ENCODE peak calls at places on chromosome 15, in seven cellular contexts. I, H, E, G, S, J and Y are unnamed samples. For H3K79me2, the result is how much of the 10 kb centered on the place peaks cover.

GRCh38 chr15:96115642-96116041 is 214.9 kb upstream of the NR2F2 start:
- DNase-seq in I (peak), H (no peak), E (peak), G (peak), S (no peak), J (no peak), Y (no peak)

GRCh38 chr15:70932397-70932796 is 39.8 kb downstream of the LRRC49 start:
- DNase-seq in I (no peak), H (no peak), E (no peak), G (no peak), S (no peak), J (no peak), Y (no peak)

GRCh38 chr15:54915382-54915781 is 281.4 kb downstream of the RSL24D1 start:
- DNase-seq in I (no peak), H (no peak), E (no peak), G (no peak), S (no peak), J (no peak), Y (no peak)

GRCh38 chr15:100740105-100740504 is 137.7 kb downstream of the ASB7 start:
- DNase-seq in I (no peak), H (no peak), E (no peak), G (no peak), S (no peak), J (no peak), Y (no peak)

GRCh38 chr15:78938608-78939488 is 6.0 kb downstream of the CTSH start:
- DNase-seq in I (no peak), H (no peak), E (no peak), G (no peak), S (no peak), J (peak), Y (no peak)

GRCh38 chr15:96207377-96208006 is 123.0 kb upstream of the NR2F2 start:
- DNase-seq in I (no peak), H (no peak), E (no peak), G (peak), S (no peak), J (no peak), Y (no peak)

GRCh38 chr15:57061281-57061680 is 142.8 kb downstream of the TCF12 start:
- DNase-seq in I (peak), H (no peak), E (no peak), G (no peak), S (no peak), J (no peak), Y (no peak)

GRCh38 chr15:68743256-68743655 is 77.4 kb downstream of the ANP32A start:
- DNase-seq in I (no peak), H (no peak), E (no peak), G (no peak), S (no peak), J (no peak), Y (no peak)

GRCh38 chr15:35040339-35041255 is 44.5 kb downstream of the NANOGP8 start:
- DNase-seq in I (no peak), H (no peak), E (no peak), G (no peak), S (no peak), J (no peak), Y (no peak)

GRCh38 chr15:44045661-44046060 is 149.4 kb downstream of the FRMD5 start:
- DNase-seq in I (no peak), H (no peak), E (no peak), G (no peak), S (no peak), J (no peak), Y (no peak)

GRCh38 chr15:56242576-56243116 is 1.0 kb downstream of the RFX7 start:
- DNase-seq in I (peak), H (no peak), E (no peak), G (no peak), S (no peak), J (no peak), Y (no peak)

GRCh38 chr15:80920271-80920699 is 69.3 kb downstream of the MESD start:
- DNase-seq in I (no peak), H (no peak), E (no peak), G (no peak), S (no peak), J (no peak), Y (no peak)

GRCh38 chr15:34682673-34683072 is 72.1 kb downstream of the GJD2 start:
- DNase-seq in I (peak), H (no peak), E (peak), G (no peak), S (peak), J (no peak), Y (no peak)

GRCh38 chr15:25175789-25176615 is 221.2 kb downstream of the SNRPN start:
- DNase-seq in I (no peak), H (no peak), E (no peak), G (peak), S (no peak), J (no peak), Y (no peak)

GRCh38 chr15:28921925-28922711 is 36.3 kb downstream of the APBA2 start:
- DNase-seq in I (no peak), H (peak), E (no peak), G (no peak), S (no peak), J (no peak), Y (peak)

GRCh38 chr15:33074942-33075341 is 119.6 kb downstream of the FMN1 start:
- DNase-seq in I (peak), H (no peak), E (peak), G (no peak), S (no peak), J (peak), Y (peak)

GRCh38 chr15:75194397-75194796 is 7.3 kb upstream of the C15orf39 start:
- DNase-seq in I (no peak), H (no peak), E (no peak), G (no peak), S (no peak), J (no peak), Y (no peak)

GRCh38 chr15:70533931-70534742 is 229.2 kb downstream of the UACA start:
- DNase-seq in I (peak), H (no peak), E (peak), G (no peak), S (no peak), J (no peak), Y (no peak)

GRCh38 chr15:73930371-73930770 is 4.1 kb downstream of the LOXL1 start:
- DNase-seq in I (peak), H (no peak), E (no peak), G (peak), S (no peak), J (no peak), Y (no peak)

GRCh38 chr15:46126581-46126980 is 491.8 kb downstream of the SQOR start:
- DNase-seq in I (peak), H (no peak), E (peak), G (no peak), S (no peak), J (no peak), Y (no peak)

GRCh38 chr15:88810449-88810848 is 7.2 kb downstream of the ACAN start:
- DNase-seq in I (peak), H (no peak), E (peak), G (peak), S (no peak), J (no peak), Y (no peak)

GRCh38 chr15:64808785-64809453 is 16.5 kb downstream of the PIF1 start:
- DNase-seq in I (no peak), H (peak), E (no peak), G (no peak), S (no peak), J (no peak), Y (peak)

GRCh38 chr15:64651573-64652260 is 123.7 kb downstream of the RBPMS2 start:
- DNase-seq in I (no peak), H (no peak), E (peak), G (peak), S (no peak), J (peak), Y (peak)

GRCh38 chr15:77685082-77685815 is 52.5 kb upstream of the LINGO1 start:
- DNase-seq in I (no peak), H (no peak), E (no peak), G (no peak), S (no peak), J (no peak), Y (no peak)

GRCh38 chr15:25740438-25741252 is 122.5 kb downstream of the ATP10A start:
- DNase-seq in I (no peak), H (no peak), E (no peak), G (no peak), S (no peak), J (no peak), Y (no peak)

GRCh38 chr15:32857732-32858131 is 139.9 kb downstream of the GREM1 start:
- DNase-seq in I (no peak), H (no peak), E (no peak), G (no peak), S (no peak), J (no peak), Y (no peak)

GRCh38 chr15:71295242-71296031 is 180.2 kb downstream of the THSD4 start:
- DNase-seq in I (peak), H (no peak), E (peak), G (peak), S (peak), J (no peak), Y (no peak)

GRCh38 chr15:69903476-69904295 is 194.0 kb downstream of the TLE3 start:
- DNase-seq in I (peak), H (no peak), E (no peak), G (no peak), S (no peak), J (no peak), Y (no peak)

GRCh38 chr15:101044625-101045235 is 125.6 kb downstream of the LRRK1 start:
- DNase-seq in I (no peak), H (no peak), E (no peak), G (no peak), S (no peak), J (no peak), Y (no peak)

GRCh38 chr15:67887776-67888175 is 47.9 kb upstream of the RNU6-1 start:
- DNase-seq in I (no peak), H (no peak), E (no peak), G (no peak), S (no peak), J (no peak), Y (no peak)

GRCh38 chr15:47266556-47266955 is 450.7 kb upstream of the SEMA6D start:
- DNase-seq in I (no peak), H (no peak), E (no peak), G (no peak), S (no peak), J (no peak), Y (no peak)

GRCh38 chr15:23472678-23473077 is 25.6 kb upstream of the GOLGA6L2 start:
- DNase-seq in I (peak), H (no peak), E (peak), G (no peak), S (no peak), J (no peak), Y (no peak)

GRCh38 chr15:66276546-66276945 is 16.8 kb upstream of the DIS3L start:
- DNase-seq in I (no peak), H (no peak), E (no peak), G (no peak), S (no peak), J (no peak), Y (no peak)

GRCh38 chr15:82699726-82700125 is 9.9 kb downstream of the AP3B2 start:
- DNase-seq in I (peak), H (peak), E (no peak), G (no peak), S (no peak), J (no peak), Y (peak)

GRCh38 chr15:50881121-50882048 is 27.1 kb upstream of the AP4E1 start:
- DNase-seq in I (peak), H (no peak), E (no peak), G (no peak), S (no peak), J (no peak), Y (no peak)

GRCh38 chr15:31247404-31247803 is 79.2 kb upstream of the KLF13 start:
- DNase-seq in I (no peak), H (no peak), E (no peak), G (no peak), S (no peak), J (no peak), Y (peak)
- H3K79me2 ChIP-seq in I (under half), H (under half), E (under half), G (under half), S (under half), J (under half), Y (under half)

DNA sequence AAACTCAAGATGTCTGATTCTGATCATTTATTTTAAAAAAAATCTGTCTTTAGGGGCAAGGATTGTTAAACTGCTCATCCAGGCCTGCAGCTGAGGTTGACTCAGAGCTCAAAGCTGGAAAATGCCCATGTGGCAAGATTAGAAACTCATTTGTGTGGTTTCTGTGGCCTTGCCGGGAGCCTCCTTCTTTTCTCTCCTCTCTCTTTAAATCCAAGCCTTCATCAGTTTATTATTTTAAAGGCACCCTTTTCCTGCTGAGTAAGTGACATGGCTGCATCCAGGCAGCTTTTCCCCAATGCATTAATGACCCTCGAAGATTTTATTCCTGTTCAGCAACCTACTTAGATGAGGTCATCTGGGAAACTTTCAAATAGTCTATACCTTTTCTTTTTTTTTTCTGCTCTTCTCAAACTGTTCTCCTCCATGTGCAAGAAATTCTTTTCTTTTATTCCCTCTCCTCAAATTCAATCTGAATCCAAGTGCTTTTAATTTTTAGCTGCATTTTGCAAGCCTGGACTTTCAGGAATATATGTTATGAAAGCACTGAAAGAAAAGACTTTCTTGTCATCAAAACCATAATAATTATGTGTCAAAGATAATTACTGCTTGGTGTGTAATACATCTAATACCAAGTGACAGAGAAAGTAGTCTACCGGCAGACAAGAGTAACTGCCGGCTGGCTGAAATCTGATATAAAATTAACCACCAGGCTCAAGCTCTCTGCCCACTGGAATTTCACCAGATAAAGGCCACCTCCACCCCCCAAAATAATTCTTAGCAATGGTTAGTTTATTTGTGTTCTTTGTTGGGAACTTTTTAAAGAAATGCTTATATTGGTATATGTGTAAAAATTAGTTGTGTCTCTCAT is 221.1 kb upstream of the CDIN1 start:
- DNase-seq in I (peak), H (no peak), E (peak), G (no peak), S (no peak), J (no peak), Y (no peak)
- TF ChIP-seq EZH2phosphoT487 in I (no peak), H (no peak), E (no peak), G (no peak), S (no peak), J (no peak), Y (no peak)

GRCh38 chr15:98690272-98690671 is 41.9 kb downstream of the IGF1R start:
- DNase-seq in I (no peak), H (no peak), E (no peak), G (no peak), S (no peak), J (no peak), Y (no peak)
- H3K79me2 ChIP-seq in I (half or more), H (half or more), E (under half), G (half or more), S (under half), J (half or more), Y (half or more)

DNA sequence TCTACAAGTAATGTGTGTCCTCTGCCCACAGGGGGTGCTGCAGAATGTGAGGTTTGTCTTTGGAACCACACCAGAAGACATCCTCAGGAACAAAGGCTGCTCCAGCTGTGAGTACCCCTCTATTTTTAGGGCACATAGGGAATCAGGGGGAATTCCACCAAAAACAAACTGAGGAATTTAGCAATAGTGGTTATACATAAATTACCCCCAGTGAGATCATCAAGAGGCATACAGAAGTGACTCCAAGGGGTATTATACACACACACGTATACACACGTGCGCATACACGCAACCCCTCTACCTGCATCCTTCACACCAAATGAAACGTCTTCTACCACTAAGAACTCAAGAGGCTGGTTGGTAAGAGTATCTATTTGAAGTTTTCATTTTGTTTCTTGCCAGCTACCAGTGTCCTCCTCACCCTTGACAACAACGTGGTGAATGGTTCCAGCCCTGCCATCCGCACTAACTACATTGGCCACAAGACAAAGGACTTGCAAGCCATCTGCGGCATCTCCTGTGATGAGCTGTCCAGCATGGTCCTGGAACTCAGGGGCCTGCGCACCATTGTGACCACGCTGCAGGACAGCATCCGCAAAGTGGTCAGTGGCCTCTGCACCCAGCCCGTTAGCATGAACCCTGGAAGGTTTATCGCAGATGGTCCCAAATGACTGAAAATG is 2.8 kb downstream of the THBS1 start:
- DNase-seq in I (peak), H (peak), E (peak), G (peak), S (no peak), J (peak), Y (peak)
- TF ChIP-seq EZH2phosphoT487 in I (no peak), H (no peak), E (no peak), G (no peak), S (no peak), J (no peak), Y (no peak)

DNA sequence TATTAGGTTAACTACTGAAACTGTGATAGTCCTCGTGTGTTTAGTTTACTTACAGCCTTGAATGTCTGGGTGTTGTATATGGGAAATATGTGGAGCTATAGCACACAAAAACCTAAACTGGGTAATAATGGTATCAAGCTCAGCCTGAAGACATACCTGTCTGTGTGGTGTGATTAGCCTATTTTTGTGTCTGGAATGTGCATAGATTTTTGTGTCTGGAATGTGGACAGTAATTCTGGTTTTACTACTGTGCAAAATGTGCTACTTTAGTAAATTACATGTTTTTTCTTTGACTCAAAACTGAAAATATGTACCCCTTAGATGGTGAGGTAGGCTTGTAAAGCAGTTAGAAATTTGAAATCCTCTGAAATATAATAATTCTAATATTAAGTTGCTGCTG is 43.5 kb downstream of the CHD2 start:
- DNase-seq in I (no peak), H (no peak), E (no peak), G (no peak), S (no peak), J (no peak), Y (no peak)
- H3K79me2 ChIP-seq in I (half or more), H (half or more), E (under half), G (half or more), S (half or more), J (under half), Y (under half)

GRCh38 chr15:41286665-41287333 is 45.6 kb downstream of the OIP5 start:
- DNase-seq in I (peak), H (no peak), E (peak), G (no peak), S (no peak), J (no peak), Y (no peak)

GRCh38 chr15:41285285-41285684 is 47.1 kb downstream of the OIP5 start:
- DNase-seq in I (no peak), H (peak), E (no peak), G (no peak), S (no peak), J (no peak), Y (peak)

GRCh38 chr15:41281236-41281635 is 50.2 kb downstream of the CHP1 start:
- DNase-seq in I (peak), H (no peak), E (peak), G (peak), S (no peak), J (no peak), Y (no peak)

GRCh38 chr15:41283653-41284424 is 48.6 kb downstream of the OIP5 start:
- DNase-seq in I (peak), H (peak), E (peak), G (peak), S (peak), J (peak), Y (peak)

DNA sequence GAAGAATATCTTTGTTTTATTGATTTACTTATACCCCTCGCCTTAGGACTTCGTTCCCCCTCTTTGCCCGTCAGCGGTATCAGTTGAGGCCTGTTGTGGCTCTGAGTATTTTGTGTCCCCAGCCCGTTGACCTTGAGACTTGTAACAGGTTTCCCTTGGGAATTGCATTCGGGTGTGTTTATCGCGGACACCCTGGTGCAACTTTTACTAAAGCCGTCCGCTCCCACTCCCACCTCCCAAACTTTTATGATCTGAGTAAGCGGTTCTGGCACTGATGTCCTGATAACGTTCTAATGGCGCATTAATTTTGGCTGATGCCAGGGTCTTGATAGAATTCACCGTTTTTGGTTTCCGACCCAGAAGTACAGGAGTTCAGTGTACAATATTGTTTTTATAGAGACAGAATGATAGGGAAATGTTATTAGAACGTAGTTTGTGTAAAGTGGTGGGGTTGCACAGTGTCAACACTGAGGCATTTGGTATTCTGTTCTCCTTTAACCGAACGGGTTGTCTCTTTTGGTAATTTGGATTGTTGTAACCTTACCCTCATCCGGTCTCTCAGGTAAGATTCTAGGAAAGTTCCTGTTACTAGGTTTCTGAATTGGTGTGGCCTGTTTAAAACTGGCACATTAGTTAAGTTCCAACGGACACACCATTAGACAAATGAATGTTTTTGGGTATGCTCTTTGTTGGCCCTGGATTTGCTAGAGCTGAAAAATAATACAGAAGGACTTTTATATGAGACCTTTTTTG is 47.8 kb downstream of the OIP5 start:
- DNase-seq in I (peak), H (peak), E (peak), G (peak), S (no peak), J (peak), Y (peak)
- TF ChIP-seq EZH2phosphoT487 in I (no peak), H (no peak), E (no peak), G (no peak), S (no peak), J (no peak), Y (no peak)